ENCODE peak calls at places on chromosomes 7 and 10, in four cellular contexts. H is kidney epithelial cell, F is HCT116, T is AG09309. C is an unnamed sample.

GRCh38 chr7:149713731-149714068 is 59.7 kb downstream of the ZNF467 start:
- DNase-seq in F (no peak), H (no peak), T (no peak), C (no peak)

GRCh38 chr7:74380720-74381119 is 73.0 kb upstream of the GTF2IRD1 start:
- DNase-seq in H (no peak), F (no peak), T (no peak), C (no peak)

GRCh38 chr7:2248984-2249694 is 7.1 kb downstream of the NUDT1 start:
- DNase-seq in T (peak), F (no peak), H (no peak), C (no peak)

GRCh38 chr10:69938541-69938991 is 114.1 kb upstream of the MACROH2A2 start:
- DNase-seq in T (no peak), H (no peak), F (no peak), C (no peak)

GRCh38 chr7:82413237-82413636 is 30.3 kb downstream of the CACNA2D1 start:
- DNase-seq in F (no peak), H (no peak), T (no peak), C (no peak)

GRCh38 chr7:135169936-135170222 is 628 bp downstream of the CYREN start:
- DNase-seq in H (no peak), T (no peak), F (no peak), C (no peak)

GRCh38 chr10:29588640-29589421 is 45.9 kb downstream of the SVIL start:
- DNase-seq in F (no peak), H (no peak), T (no peak), C (no peak)

GRCh38 chr10:51683031-51683830 is 16.2 kb downstream of the CSTF2T start:
- DNase-seq in H (no peak), T (no peak), F (no peak), C (no peak)

GRCh38 chr10:43355749-43356371 is 15.6 kb upstream of the FXYD4 start:
- DNase-seq in T (peak), F (peak), H (no peak), C (peak)

GRCh38 chr10:61752111-61753011 is 89.6 kb downstream of the CABCOCO1 start:
- DNase-seq in H (peak), F (peak), T (no peak), C (peak)

GRCh38 chr7:3154881-3155494 is 111.3 kb upstream of the CARD11 start:
- DNase-seq in F (peak), H (no peak), T (peak), C (peak)

GRCh38 chr10:72132854-72133253 is 44.5 kb upstream of the SPOCK2 start:
- DNase-seq in T (no peak), H (no peak), F (no peak), C (no peak)

GRCh38 chr10:7922707-7923106 is 104.4 kb downstream of the TAF3 start:
- DNase-seq in T (no peak), H (no peak), F (no peak), C (no peak)

GRCh38 chr10:100186253-100186780 is 488 bp upstream of the ERLIN1 start:
- DNase-seq in F (no peak), H (no peak), T (no peak), C (no peak)

GRCh38 chr7:129896568-129897382 is 56.0 kb downstream of the UBE2H start:
- DNase-seq in F (no peak), T (no peak), H (peak), C (no peak)

GRCh38 chr7:129489491-129489890 is 12.8 kb upstream of the SMKR1 start:
- DNase-seq in F (no peak), H (no peak), T (peak), C (no peak)

GRCh38 chr7:47266131-47266706 is 315.7 kb downstream of the TNS3 start:
- DNase-seq in T (no peak), F (peak), H (peak), C (peak)

GRCh38 chr10:77989081-77989724 is 40.1 kb downstream of the POLR3A start:
- DNase-seq in F (no peak), H (no peak), T (no peak), C (no peak)

GRCh38 chr10:119742988-119743646 is 17.3 kb downstream of the INPP5F start:
- DNase-seq in F (no peak), T (no peak), H (no peak), C (no peak)

GRCh38 chr10:129896231-129897150 is 67.6 kb downstream of the EBF3 start:
- DNase-seq in H (no peak), T (no peak), F (no peak), C (no peak)

GRCh38 chr7:64630496-64630895 is 35.4 kb upstream of the ZNF107 start:
- DNase-seq in T (no peak), F (peak), H (no peak), C (no peak)

GRCh38 chr7:64045301-64046040 is at the start of gene ZNF727:
- DNase-seq in T (no peak), H (no peak), F (no peak), C (no peak)

GRCh38 chr7:51315393-51316261 is 982 bp downstream of the COBL start:
- DNase-seq in T (no peak), H (peak), F (peak), C (peak)

GRCh38 chr7:44824894-44825526 is 22.9 kb downstream of the H2AZ2 start:
- DNase-seq in H (no peak), T (no peak), F (no peak), C (no peak)

GRCh38 chr10:23338886-23339285 is 5.7 kb downstream of the C10orf67 start:
- DNase-seq in F (no peak), H (no peak), T (no peak), C (no peak)

GRCh38 chr7:132683967-132684690 is 107.9 kb upstream of the PLXNA4 start:
- DNase-seq in F (no peak), H (no peak), T (no peak), C (no peak)

GRCh38 chr7:105493196-105493927 is 28.7 kb downstream of the PUS7 start:
- DNase-seq in T (no peak), F (no peak), H (no peak), C (no peak)

GRCh38 chr7:155604504-155604997 is 39.9 kb upstream of the RBM33 start:
- DNase-seq in H (no peak), F (no peak), T (no peak), C (no peak)

GRCh38 chr7:38863609-38864291 is 45.2 kb downstream of the VPS41 start:
- DNase-seq in H (peak), T (no peak), F (peak), C (peak)

GRCh38 chr7:15174470-15174869 is 271.9 kb upstream of the DGKB start:
- DNase-seq in T (no peak), H (no peak), F (no peak), C (no peak)

DNA sequence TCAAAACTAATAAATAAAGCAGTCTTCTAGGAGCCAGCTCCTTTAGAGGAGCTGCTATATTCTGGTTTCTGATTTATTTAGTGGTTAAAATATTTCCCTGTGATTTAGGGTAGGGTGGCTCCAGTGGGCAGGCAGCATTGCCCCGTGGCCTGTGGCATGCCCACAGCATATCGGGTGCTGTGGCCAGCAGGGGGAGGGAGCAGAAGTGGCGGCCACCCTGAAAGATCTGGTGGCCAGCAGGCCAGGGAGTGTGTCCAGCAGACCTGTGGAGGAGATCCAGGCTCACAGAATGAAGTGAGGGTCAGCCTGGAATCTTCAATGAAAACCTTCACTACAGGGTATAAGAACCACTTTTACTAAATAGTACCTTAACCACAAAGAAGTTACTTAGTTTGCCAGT is 189.2 kb downstream of the TAX1BP1 start:
- DNase-seq in T (no peak), H (no peak), F (no peak), C (no peak)
- TF ChIP-seq CTCF in T (peak), H (peak), F (peak), C (no peak)

GRCh38 chr10:35765996-35766395 is 123.9 kb upstream of the FZD8 start:
- DNase-seq in F (no peak), H (no peak), T (no peak), C (no peak)

GRCh38 chr10:35768011-35768410 is 125.9 kb upstream of the FZD8 start:
- DNase-seq in H (no peak), T (no peak), F (no peak), C (no peak)

GRCh38 chr10:35770817-35771355 is 128.8 kb upstream of the FZD8 start:
- DNase-seq in T (no peak), H (no peak), F (no peak), C (no peak)

GRCh38 chr10:35768731-35769130 is 126.6 kb upstream of the FZD8 start:
- DNase-seq in H (no peak), F (no peak), T (no peak), C (no peak)

GRCh38 chr10:35765039-35765662 is 123.1 kb upstream of the FZD8 start:
- DNase-seq in H (no peak), F (no peak), T (no peak), C (no peak)
- H3K4me3 ChIP-seq in H (no peak), F (no peak), T (no peak), C (peak)

GRCh38 chr10:10067644-10068043 is 950.0 kb upstream of the CELF2 start:
- DNase-seq in H (no peak), T (no peak), F (no peak), C (no peak)
- TF ChIP-seq CTCF in H (no peak), T (no peak), F (no peak), C (no peak)

GRCh38 chr10:44436240-44436639 is 51.3 kb upstream of the CXCL12 start:
- DNase-seq in F (no peak), H (no peak), T (no peak), C (no peak)
- H3K4me3 ChIP-seq in F (no peak), H (no peak), T (no peak), C (no peak)

DNA sequence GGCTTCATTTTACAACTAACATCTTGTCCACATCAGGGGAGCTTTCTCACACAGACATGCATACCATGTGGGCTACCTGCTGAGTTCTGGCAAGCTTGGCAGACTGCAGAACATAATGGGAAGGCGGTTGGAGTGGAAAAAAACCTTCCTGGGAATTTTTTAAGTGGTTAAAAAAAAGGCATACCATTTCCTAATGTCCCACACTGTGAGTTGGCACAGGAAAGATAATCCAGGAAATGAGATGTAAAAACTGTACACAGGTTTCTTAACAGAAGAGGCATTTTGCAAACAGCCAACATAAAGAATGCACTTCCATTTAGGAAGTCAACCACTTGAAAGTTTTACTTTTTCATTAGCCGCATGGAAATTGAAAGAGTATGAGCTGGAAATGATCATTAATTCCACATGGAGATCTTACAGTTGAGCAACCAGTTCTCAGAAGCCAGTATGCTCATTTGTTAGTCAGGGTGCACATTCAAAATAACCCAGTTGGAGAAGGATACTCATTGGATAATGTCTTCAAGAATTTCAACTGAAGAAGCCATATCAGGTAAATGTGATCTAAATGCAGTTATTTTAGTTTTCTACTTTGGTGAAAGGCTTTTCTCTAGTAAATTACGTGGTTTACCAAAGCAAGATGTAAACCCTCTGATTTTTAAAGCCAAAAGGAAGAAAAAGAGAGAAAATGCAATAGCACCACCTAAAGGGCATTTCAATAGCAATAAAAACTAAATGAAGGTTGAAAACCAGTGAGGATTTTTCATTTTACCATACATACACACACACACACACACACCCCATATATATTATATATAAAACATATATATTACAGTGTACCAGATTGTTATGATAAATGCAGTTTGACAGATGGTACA is 194.0 kb downstream of the TAX1BP1 start:
- DNase-seq in T (peak), F (no peak), H (no peak), C (no peak)
- TF ChIP-seq CTCF in T (no peak), F (peak), H (peak), C (peak)

DNA sequence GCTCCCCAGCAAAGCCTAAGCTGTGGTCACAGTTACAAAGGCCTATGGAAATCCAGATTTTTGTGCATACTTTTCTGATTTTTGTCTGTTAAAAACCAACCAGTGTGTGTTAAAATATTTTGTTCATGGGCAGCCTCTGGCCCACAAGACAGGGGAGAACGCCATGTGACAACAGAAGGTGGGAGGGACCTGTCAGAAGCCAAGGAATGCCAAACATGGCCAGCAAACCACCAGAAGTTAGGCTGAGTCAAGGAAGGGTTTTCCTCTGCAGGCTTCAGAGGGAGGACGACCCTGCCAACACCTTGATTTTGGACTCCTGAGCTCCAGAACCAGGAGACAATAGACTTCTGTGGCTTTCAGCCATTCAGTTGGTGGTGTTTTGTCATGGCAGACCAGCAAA is 127.3 kb downstream of the CUL2 start:
- DNase-seq in H (no peak), T (no peak), F (no peak), C (no peak)
- H3K4me3 ChIP-seq in H (no peak), T (no peak), F (no peak), C (no peak)

DNA sequence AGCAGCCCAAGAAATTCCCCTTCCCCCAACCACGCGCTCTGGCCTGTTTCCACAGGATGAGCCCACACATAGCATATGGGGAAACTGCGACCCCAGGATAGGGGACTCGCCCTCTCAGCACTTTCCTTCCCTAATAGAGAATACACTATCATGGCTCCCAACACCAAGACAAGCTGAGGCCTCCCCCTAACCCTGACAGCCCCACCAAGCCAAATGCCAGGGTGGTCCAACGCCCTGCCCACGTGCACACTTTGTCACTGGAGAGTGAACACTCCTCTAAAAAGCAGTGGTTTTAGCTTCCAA is 11.0 kb downstream of the PSD start:
- DNase-seq in T (no peak), F (no peak), H (no peak), C (no peak)
- TF ChIP-seq CTCF in T (no peak), F (no peak), H (no peak), C (no peak)

GRCh38 chr10:5297466-5297865 is 67.3 kb upstream of the UCN3 start:
- DNase-seq in T (no peak), F (no peak), H (no peak), C (no peak)

GRCh38 chr10:5288359-5288758 is 76.4 kb upstream of the UCN3 start:
- DNase-seq in F (no peak), T (no peak), H (no peak), C (no peak)

GRCh38 chr10:5292196-5292735 is 72.5 kb upstream of the UCN3 start:
- DNase-seq in T (no peak), F (no peak), H (no peak), C (no peak)

GRCh38 chr10:5293691-5294550 is 70.8 kb upstream of the UCN3 start:
- DNase-seq in T (no peak), F (peak), H (no peak), C (no peak)

DNA sequence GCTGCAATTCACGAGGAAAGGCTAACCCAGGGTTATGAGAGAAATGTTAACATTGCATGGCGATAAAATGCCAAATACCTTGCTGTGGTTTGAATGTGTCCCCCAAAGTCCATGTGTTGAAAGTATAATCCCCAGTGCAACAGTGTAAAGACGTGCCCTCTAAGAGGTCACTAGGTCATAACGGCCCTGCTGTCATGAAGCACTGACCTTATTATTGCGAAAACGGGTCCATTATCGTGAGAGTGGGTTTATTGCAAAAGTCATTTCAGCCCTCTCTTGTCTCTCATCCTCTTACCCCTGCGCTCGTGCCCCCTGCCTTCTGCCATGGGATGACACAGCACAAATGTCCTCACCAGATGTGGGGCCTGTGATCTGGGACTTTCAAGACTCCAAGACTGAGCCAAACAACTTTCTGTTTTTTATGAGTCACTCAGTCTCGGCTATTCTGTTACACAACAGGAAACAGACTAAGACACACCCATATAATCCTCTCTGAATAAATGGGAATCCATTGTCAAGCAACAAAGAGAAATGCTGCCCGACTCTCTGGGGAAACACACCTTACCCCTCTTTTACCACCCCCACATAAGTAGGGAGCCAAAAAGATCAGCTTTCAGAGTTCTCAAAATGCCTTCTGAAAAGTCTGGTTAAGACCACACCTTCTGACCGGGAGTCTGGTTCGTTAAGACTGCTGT is 73.1 kb upstream of the UCN3 start:
- DNase-seq in H (peak), F (peak), T (peak), C (peak)
- H3K4me3 ChIP-seq in H (no peak), F (no peak), T (no peak), C (no peak)

DNA sequence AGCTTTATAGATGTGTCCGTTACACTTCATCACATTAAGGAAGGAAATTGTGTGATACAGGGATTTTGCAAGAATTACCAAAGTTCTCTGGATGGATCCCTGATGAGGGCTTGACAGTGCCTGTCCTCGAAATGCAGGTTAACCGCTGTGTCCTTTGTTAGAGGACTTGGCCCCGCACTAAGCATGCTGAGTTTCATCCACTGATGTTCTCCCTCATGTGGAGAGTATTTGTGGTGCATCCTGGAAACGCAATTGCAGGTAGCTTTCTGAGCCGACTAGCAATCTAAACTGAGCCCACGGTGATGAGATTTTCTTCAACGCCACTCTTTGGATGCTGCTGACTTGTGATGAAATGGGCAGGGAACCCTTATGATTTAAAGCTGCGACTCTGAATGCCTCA is 71.9 kb upstream of the STK17A start:
- DNase-seq in T (no peak), H (no peak), F (no peak), C (no peak)
- TF ChIP-seq CTCF in T (no peak), H (peak), F (peak), C (no peak)

GRCh38 chr7:100626530-100627237 is 14.3 kb downstream of the MOSPD3 start:
- DNase-seq in F (peak), H (no peak), T (peak), C (no peak)
- H3K4me3 ChIP-seq in F (peak), H (peak), T (peak), C (peak)